ENCODE peak calls at places on chromosomes 2 and 18, in five cellular contexts. A is putamen; Z is IMR-90; J is activated CD4-positive, CD25-positive, alpha-beta regulatory T cell; V is GM10248. L is an unnamed sample.

GRCh38 chr2:135985826-135986393 is 484 bp upstream of the DARS1 start:
- DNase-seq in A (no peak), Z (no peak), J (peak), V (peak), L (no peak)

GRCh38 chr2:21268197-21268870 is 144.6 kb downstream of the TDRD15 start:
- DNase-seq in A (no peak), Z (no peak), J (no peak), V (no peak), L (no peak)

GRCh38 chr18:45201489-45201888 is 413.8 kb upstream of the SLC14A2 start:
- DNase-seq in A (no peak), Z (no peak), J (no peak), V (no peak), L (no peak)

GRCh38 chr18:28127763-28128737 is 48.9 kb downstream of the CDH2 start:
- DNase-seq in A (no peak), Z (peak), J (no peak), V (no peak), L (peak)

GRCh38 chr2:1787799-1788477 is 43.6 kb upstream of the PXDN start:
- DNase-seq in A (no peak), Z (no peak), J (no peak), V (no peak), L (no peak)

GRCh38 chr2:231769170-231770136 is 11.6 kb downstream of the PDE6D start:
- DNase-seq in A (no peak), Z (no peak), J (no peak), V (peak), L (peak)

GRCh38 chr2:160205511-160205910 is 5.4 kb upstream of the ITGB6 start:
- DNase-seq in A (no peak), Z (peak), J (no peak), V (no peak), L (peak)

GRCh38 chr2:177733322-177733855 is 339.2 kb downstream of the PDE11A start:
- DNase-seq in A (no peak), Z (no peak), J (no peak), V (no peak), L (no peak)

GRCh38 chr2:110114007-110114591 is 1.5 kb downstream of the MALL start:
- DNase-seq in A (no peak), Z (no peak), J (no peak), V (no peak), L (peak)

L was measured in EH.